ENCODE peak calls at places on chromosomes 2 and 18, in ten cellular contexts. S is NCI-H1092, O is RPMI7951, Z is nephron progenitor cell, I is endothelial cell, G is NB4, H is AG09309, X is GM20000, F is KG1, K is left ventricle myocardium inferior. Y is an unnamed sample.

GRCh38 chr2:120204022-120204405 is 19.2 kb downstream of the TMEM185B start:
- DNase-seq in S (no peak), O (no peak), Z (no peak), I (no peak), G (no peak), H (no peak), X (no peak), F (no peak), K (no peak), Y (no peak)

GRCh38 chr2:159946326-159946992 is 116.0 kb downstream of the PLA2R1 start:
- DNase-seq in S (no peak), O (no peak), Z (no peak), I (no peak), G (no peak), H (peak), X (no peak), F (no peak), K (no peak), Y (no peak)

GRCh38 chr2:209259767-209260166 is 164.1 kb upstream of the MAP2 start:
- DNase-seq in S (no peak), O (no peak), Z (no peak), I (no peak), G (no peak), H (no peak), X (no peak), F (no peak), K (no peak), Y (no peak)

GRCh38 chr2:232781765-232782164 is 5.4 kb upstream of the KCNJ13 start:
- DNase-seq in S (no peak), O (peak), Z (no peak), I (no peak), G (peak), H (peak), X (peak), F (no peak), K (no peak), Y (no peak)

GRCh38 chr2:210459407-210459806 is 17.2 kb downstream of the LANCL1 start:
- DNase-seq in S (no peak), O (no peak), Z (no peak), I (no peak), G (no peak), H (no peak), X (no peak), F (no peak), K (no peak), Y (no peak)

GRCh38 chr2:234770081-234770506 is 181.7 kb upstream of the SH3BP4 start:
- DNase-seq in S (peak), O (peak), Z (no peak), I (no peak), G (no peak), H (no peak), X (no peak), F (no peak), K (peak), Y (no peak)

GRCh38 chr2:238821391-238821790 is 26.5 kb upstream of the TWIST2 start:
- DNase-seq in S (no peak), O (peak), Z (no peak), I (no peak), G (no peak), H (no peak), X (no peak), F (no peak), K (no peak), Y (no peak)

GRCh38 chr18:35588995-35589394 is 7.5 kb downstream of the GALNT1 start:
- DNase-seq in S (no peak), O (no peak), Z (no peak), I (peak), G (no peak), H (no peak), X (peak), F (no peak), K (no peak), Y (peak)

GRCh38 chr2:212936572-212936971 is 214.8 kb downstream of the IKZF2 start:
- DNase-seq in S (no peak), O (no peak), Z (no peak), I (no peak), G (no peak), H (no peak), X (no peak), F (no peak), K (no peak), Y (no peak)

GRCh38 chr2:113694438-113694837 is 62.0 kb downstream of the SLC35F5 start:
- DNase-seq in S (no peak), O (no peak), Z (no peak), I (no peak), G (no peak), H (no peak), X (no peak), F (no peak), K (no peak), Y (no peak)

GRCh38 chr2:10654069-10654468 is 35.7 kb downstream of the NOL10 start:
- DNase-seq in S (no peak), O (peak), Z (no peak), I (no peak), G (peak), H (no peak), X (no peak), F (no peak), K (no peak), Y (no peak)

GRCh38 chr2:119157850-119158511 is 570 bp downstream of the C1QL2 start:
- DNase-seq in S (no peak), O (no peak), Z (no peak), I (no peak), G (no peak), H (no peak), X (no peak), F (no peak), K (no peak), Y (no peak)

GRCh38 chr18:78875268-78875997 is 104.2 kb upstream of the SALL3 start:
- DNase-seq in S (no peak), O (peak), Z (peak), I (no peak), G (peak), H (no peak), X (peak), F (no peak), K (no peak), Y (peak)

Y was measured in germinal center.